ENCODE peak calls at places on chromosomes 1 and 21, in four cellular contexts. P, X, Z and B are unnamed samples.
A peak's percentile ranks its signal among the peaks of the same experiment; 100 is the strongest.

GRCh38 chr1:208513799-208514198 is 269.6 kb upstream of the PLXNA2 start:
- DNase-seq in Z (no peak), X (no peak), P (peak; percentile 27), B (peak; percentile 47)

GRCh38 chr1:214928574-214928973 is 154.0 kb upstream of the KCNK2 start:
- DNase-seq in X (no peak), Z (no peak), P (no peak), B (no peak)

GRCh38 chr1:234543442-234544093 is 64.6 kb upstream of the TARBP1 start:
- DNase-seq in P (no peak), X (no peak), Z (peak; percentile 72), B (no peak)

GRCh38 chr1:8182034-8182761 is 135.7 kb upstream of the SLC45A1 start:
- DNase-seq in Z (no peak), X (no peak), P (peak; percentile 82), B (no peak)

GRCh38 chr21:46117586-46118304 is 19.8 kb downstream of the COL6A2 start:
- DNase-seq in P (no peak), Z (peak; percentile 80), X (no peak), B (no peak)

GRCh38 chr1:119988316-119989067 is 81.0 kb downstream of the NOTCH2 start:
- DNase-seq in Z (no peak), X (no peak), P (no peak), B (no peak)

GRCh38 chr1:193062698-193063463 is 3.5 kb downstream of the RO60 start:
- DNase-seq in Z (no peak), X (no peak), P (no peak), B (no peak)

GRCh38 chr1:241447056-241447649 is 72.4 kb downstream of the FH start:
- DNase-seq in P (no peak), X (no peak), Z (no peak), B (no peak)

GRCh38 chr1:47611992-47612391 is 174.1 kb downstream of the FOXD2 start:
- DNase-seq in Z (no peak), P (no peak), X (no peak), B (peak; percentile 17)

GRCh38 chr21:39159342-39160063 is 23.7 kb downstream of the PSMG1 start:
- DNase-seq in P (no peak), Z (no peak), X (no peak), B (peak; percentile 87)

GRCh38 chr1:209486861-209487260 is 96.7 kb upstream of the CAMK1G start:
- DNase-seq in X (no peak), Z (no peak), P (peak; percentile 58), B (no peak)

GRCh38 chr1:207298666-207299065 is 22.8 kb upstream of the CD55 start:
- DNase-seq in Z (no peak), X (no peak), P (peak; percentile 90), B (no peak)

GRCh38 chr1:91555074-91555730 is 54.6 kb downstream of the CDC7 start:
- DNase-seq in P (peak; percentile 15), Z (no peak), X (no peak), B (no peak)

GRCh38 chr1:77538956-77539509 is 143.4 kb downstream of the ZZZ3 start:
- DNase-seq in X (no peak), P (peak; percentile 99), Z (no peak), B (no peak)

GRCh38 chr1:24899581-24900485 is 30.2 kb downstream of the RUNX3 start:
- DNase-seq in X (no peak), Z (peak; percentile 62), P (no peak), B (no peak)

GRCh38 chr1:184437306-184437705 is 50.5 kb downstream of the C1orf21 start:
- DNase-seq in X (no peak), P (no peak), Z (no peak), B (no peak)

GRCh38 chr1:226590626-226591025 is 42.1 kb downstream of the STUM start:
- DNase-seq in Z (no peak), P (no peak), X (no peak), B (no peak)

GRCh38 chr1:44811714-44812151 is 3.4 kb downstream of the BTBD19 start:
- DNase-seq in P (peak; percentile 79), X (peak; percentile 61), Z (peak; percentile 89), B (no peak)

GRCh38 chr1:204319462-204319861 is 40.3 kb downstream of the PLEKHA6 start:
- DNase-seq in P (peak; percentile 93), X (no peak), Z (no peak), B (no peak)

GRCh38 chr1:179169616-179170467 is 59.6 kb downstream of the ABL2 start:
- DNase-seq in P (peak; percentile 48), Z (no peak), X (no peak), B (no peak)

GRCh38 chr1:2451744-2452582 is 24.1 kb upstream of the PLCH2 start:
- DNase-seq in X (no peak), Z (no peak), P (peak; percentile 86), B (no peak)

GRCh38 chr1:226657788-226658537 is 81.1 kb downstream of the ITPKB start:
- DNase-seq in Z (peak; percentile 85), X (peak; percentile 48), P (no peak), B (no peak)

GRCh38 chr1:111882986-111883560 is 106.4 kb downstream of the KCND3 start:
- DNase-seq in P (no peak), X (no peak), Z (no peak), B (no peak)

GRCh38 chr1:186440584-186440983 is 20.3 kb downstream of the PDC start:
- DNase-seq in P (peak; percentile 78), X (no peak), Z (no peak), B (no peak)